ENCODE peak calls at places on chromosomes 3 and 15, in eight cellular contexts. Q, V, H, S, N, W, U and F are unnamed samples.

GRCh38 chr3:128439226-128439625 is 27.5 kb downstream of the DNAJB8 start:
- DNase-seq in V (no peak), H (no peak), Q (no peak), S (no peak), W (no peak), U (no peak), N (no peak), F (no peak)

GRCh38 chr15:38688761-38689160 is 124.1 kb upstream of the RASGRP1 start:
- DNase-seq in Q (no peak), U (no peak), V (no peak), S (no peak), W (no peak), N (peak; percentile 63), H (no peak), F (no peak)

GRCh38 chr3:69838217-69838616 is 99.0 kb downstream of the MITF start:
- DNase-seq in N (no peak), U (no peak), S (no peak), Q (no peak), V (peak; percentile 68), H (no peak), W (no peak), F (no peak)

GRCh38 chr15:26298010-26298661 is 435.0 kb upstream of the ATP10A start:
- DNase-seq in Q (no peak), S (no peak), H (no peak), N (no peak), V (no peak), U (no peak), W (no peak), F (no peak)

GRCh38 chr15:78672285-78673003 is 31.4 kb upstream of the CHRNB4 start:
- DNase-seq in H (no peak), W (no peak), N (no peak), S (no peak), V (no peak), U (no peak), Q (no peak), F (no peak)

GRCh38 chr3:57949779-57950618 is 58.2 kb upstream of the FLNB start:
- DNase-seq in Q (no peak), U (no peak), H (no peak), S (no peak), N (no peak), W (no peak), V (no peak), F (no peak)

GRCh38 chr3:189907803-189908202 is 212.9 kb downstream of the P3H2 start:
- DNase-seq in Q (no peak), U (no peak), H (no peak), N (no peak), V (no peak), S (no peak), W (no peak), F (no peak)

GRCh38 chr3:129461461-129462146 is 21.6 kb downstream of the IFT122 start:
- DNase-seq in Q (no peak), W (no peak), N (no peak), U (no peak), V (peak; percentile 82), H (no peak), S (no peak), F (no peak)

GRCh38 chr15:72902245-72902928 is 118.8 kb upstream of the ADPGK start:
- DNase-seq in V (peak; percentile 92), U (no peak), H (no peak), N (no peak), S (peak; percentile 61), Q (no peak), W (peak; percentile 65), F (no peak)

GRCh38 chr15:49831206-49831965 is 210.5 kb downstream of the DTWD1 start:
- DNase-seq in W (no peak), V (peak; percentile 90), Q (no peak), H (no peak), N (no peak), S (peak; percentile 63), U (no peak), F (no peak)

GRCh38 chr3:40173291-40173710 is 136.2 kb upstream of the EIF1B start:
- DNase-seq in S (no peak), V (no peak), H (no peak), N (no peak), U (no peak), W (no peak), Q (no peak), F (no peak)

GRCh38 chr3:114706591-114707224 is 412.9 kb downstream of the TIGIT start:
- DNase-seq in V (peak; percentile 39), W (no peak), Q (no peak), N (no peak), S (no peak), H (no peak), U (no peak), F (no peak)

GRCh38 chr15:79549196-79549595 is 117.1 kb downstream of the MINAR1 start:
- DNase-seq in N (no peak), S (no peak), W (no peak), V (no peak), U (no peak), H (no peak), Q (no peak), F (no peak)

DNA sequence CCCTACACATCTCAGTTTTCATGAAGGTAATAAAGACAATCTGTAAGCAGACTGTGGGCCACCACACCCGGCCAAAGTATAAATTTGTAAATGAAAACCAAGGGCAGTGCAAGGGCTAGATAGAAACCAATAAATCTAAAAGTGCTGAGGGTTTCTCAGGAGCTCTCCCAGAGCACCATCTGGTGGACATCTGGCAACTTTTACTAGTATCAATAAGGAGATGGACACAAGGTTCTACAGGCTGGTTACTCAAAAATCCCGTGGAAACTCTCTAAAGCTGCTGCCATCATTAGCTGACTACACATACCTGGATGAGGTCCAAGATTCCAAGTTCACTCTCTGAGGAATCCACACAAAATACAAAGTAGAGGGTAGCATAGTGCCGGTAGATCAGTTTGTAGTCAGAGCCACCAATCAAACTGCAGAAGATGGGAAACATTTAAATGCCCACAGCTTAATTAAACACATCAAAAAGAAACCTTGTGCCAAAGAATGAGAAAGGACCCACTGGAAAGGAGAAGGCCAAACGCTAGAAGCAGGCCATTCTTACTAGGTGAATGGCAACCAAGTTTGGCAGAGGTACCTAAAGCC is 5.5 kb downstream of the AP3S2 start:
- DNase-seq in S (no peak), U (peak; percentile 37), H (no peak), V (peak; percentile 74), W (no peak), Q (no peak), N (no peak), F (no peak)
- H3K9me3 ChIP-seq in S (no peaks in the 10 kb centered on the region), U (no peaks in the 10 kb centered on the region), H (no peaks in the 10 kb centered on the region), V (no peaks in the 10 kb centered on the region), W (no peaks in the 10 kb centered on the region), Q (no peaks in the 10 kb centered on the region), N (no peaks in the 10 kb centered on the region), F (no peaks in the 10 kb centered on the region)

DNA sequence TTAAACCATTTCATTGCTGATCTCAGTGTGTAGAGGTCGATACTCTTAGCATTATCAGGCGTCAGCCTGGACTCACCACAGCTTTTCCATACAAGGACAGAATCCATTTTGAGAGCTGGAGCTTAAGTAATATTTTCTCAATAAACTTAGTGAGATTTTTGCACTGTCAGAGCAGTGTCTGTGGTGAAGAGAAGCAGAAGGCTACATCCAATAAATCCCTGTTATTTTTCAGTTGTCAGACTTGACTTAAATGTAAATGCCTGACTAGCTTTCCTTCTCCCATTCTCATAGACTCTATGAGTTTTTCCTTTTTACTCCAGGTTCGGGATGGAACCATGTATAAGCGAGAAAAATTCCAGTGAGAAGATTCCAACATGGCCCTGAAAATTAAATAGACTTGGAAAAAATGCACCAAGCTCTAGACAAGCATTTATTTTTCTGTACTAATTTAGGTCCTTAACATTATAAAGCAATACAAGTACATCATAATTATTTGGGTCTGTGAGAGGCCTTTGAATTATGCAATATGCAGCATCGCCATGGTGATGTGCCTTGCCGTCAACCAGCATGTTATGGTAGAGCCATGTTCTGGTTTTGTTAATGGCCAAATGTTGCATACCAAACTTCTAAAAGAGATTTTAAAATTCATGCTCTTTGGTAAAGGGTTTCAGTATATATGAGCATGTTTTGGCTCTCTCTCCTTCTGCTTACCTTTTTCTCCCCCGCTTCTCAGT is 62.0 kb downstream of the RARB start:
- DNase-seq in H (no peak), S (no peak), Q (no peak), N (no peak), U (no peak), W (no peak), V (no peak), F (no peak)
- H3K9me3 ChIP-seq in H (peaks cover 31% of the 10 kb centered on the region), S (peaks cover 12% of the 10 kb centered on the region), Q (peaks cover 26% of the 10 kb centered on the region), N (peaks cover 14% of the 10 kb centered on the region), U (no peaks in the 10 kb centered on the region), W (peaks cover 13% of the 10 kb centered on the region), V (no peaks in the 10 kb centered on the region), F (no peaks in the 10 kb centered on the region)

GRCh38 chr3:11411956-11412355 is 139.8 kb downstream of the ATG7 start:
- DNase-seq in Q (no peak), W (no peak), N (no peak), H (no peak), U (no peak), V (no peak), S (no peak), F (no peak)

GRCh38 chr3:11413071-11413470 is 140.9 kb downstream of the ATG7 start:
- DNase-seq in H (no peak), S (no peak), Q (no peak), U (no peak), V (no peak), N (no peak), W (no peak), F (no peak)

GRCh38 chr3:11405323-11405722 is 133.1 kb downstream of the ATG7 start:
- DNase-seq in V (no peak), S (no peak), Q (no peak), U (no peak), N (no peak), W (no peak), H (no peak), F (no peak)

GRCh38 chr3:11410564-11410963 is 138.4 kb downstream of the ATG7 start:
- DNase-seq in W (no peak), V (no peak), H (no peak), N (no peak), S (no peak), U (no peak), Q (no peak), F (no peak)

DNA sequence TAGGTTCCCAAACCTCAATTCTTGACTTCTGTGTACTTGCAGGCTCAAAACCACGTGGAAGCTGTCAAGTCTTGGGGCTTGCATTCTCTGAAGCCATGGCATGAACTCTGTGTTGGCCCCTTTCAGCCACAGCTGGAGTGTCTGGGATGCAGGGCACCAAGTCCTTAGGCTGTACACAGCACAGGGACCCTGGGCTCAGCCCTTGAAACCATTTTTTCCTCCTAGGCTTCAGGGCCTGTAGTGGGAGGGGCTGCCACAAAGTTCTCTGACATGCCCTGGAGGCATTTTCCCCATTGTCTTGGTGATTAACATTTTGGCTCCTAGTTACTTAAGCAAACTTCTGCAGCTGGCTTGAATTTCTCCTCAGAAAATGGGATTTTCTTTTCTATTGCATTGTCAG is 135.4 kb downstream of the ATG7 start:
- DNase-seq in Q (peak; percentile 47), N (no peak), W (no peak), V (no peak), H (no peak), S (no peak), U (no peak), F (no peak)
- H3K9me3 ChIP-seq in Q (peaks cover 12% of the 10 kb centered on the region), N (peaks cover 2% of the 10 kb centered on the region), W (peaks cover 15% of the 10 kb centered on the region), V (no peaks in the 10 kb centered on the region), H (peaks cover 27% of the 10 kb centered on the region), S (peaks cover 8% of the 10 kb centered on the region), U (no peaks in the 10 kb centered on the region), F (peaks cover 2% of the 10 kb centered on the region)

DNA sequence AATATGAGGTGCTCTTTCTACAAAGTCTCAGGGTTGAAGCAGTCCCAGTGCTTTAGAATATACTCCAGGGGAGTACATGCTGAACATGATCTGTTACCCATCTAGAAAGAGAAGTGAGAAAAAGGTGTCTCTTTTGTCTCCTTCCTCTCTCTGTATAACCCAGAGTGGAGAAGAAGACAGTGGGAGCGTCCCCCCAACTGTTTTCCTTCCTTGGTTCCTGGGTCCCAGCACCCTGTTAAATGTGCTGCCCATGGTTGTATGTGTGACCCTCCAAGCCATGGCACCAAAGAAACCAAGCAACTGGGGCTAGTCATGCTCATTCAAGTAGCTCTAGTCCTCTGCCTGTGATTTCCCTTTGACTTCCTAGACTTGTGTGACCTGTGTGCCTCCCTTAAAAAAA is 683.7 kb downstream of the TBL1XR1 start:
- DNase-seq in N (no peak), U (peak; percentile 14), Q (no peak), V (peak; percentile 6), W (no peak), H (peak; percentile 24), S (no peak), F (no peak)
- H3K9me3 ChIP-seq in N (peaks cover 6% of the 10 kb centered on the region), U (peaks cover 5% of the 10 kb centered on the region), Q (peaks cover 20% of the 10 kb centered on the region), V (no peaks in the 10 kb centered on the region), W (peaks cover 58% of the 10 kb centered on the region), H (peaks cover 40% of the 10 kb centered on the region), S (peaks cover 20% of the 10 kb centered on the region), F (peaks cover 5% of the 10 kb centered on the region)